ENCODE peak calls at places on chromosomes 16 and 17, in eight cellular contexts. D is CD8-positive, alpha-beta memory T cell; W is foreskin keratinocyte; M is PC-3; N is adrenal gland; E is Panc1; I is K562; Z is endodermal cell. X is an unnamed sample.

GRCh38 chr16:31201511-31202401 is 804 bp downstream of the PYCARD start:
- DNase-seq in D (peak), W (peak), M (no peak), N (no peak), E (no peak), I (peak), Z (peak), X (no peak)

GRCh38 chr16:14172200-14172805 is 101.2 kb downstream of the MRTFB start:
- DNase-seq in D (no peak), W (peak), M (peak), N (no peak), E (no peak), I (no peak), Z (no peak), X (no peak)

GRCh38 chr16:1786242-1787055 is 3.7 kb downstream of the NUBP2 start:
- DNase-seq in D (no peak), W (no peak), M (no peak), N (peak), E (no peak), I (no peak), Z (peak), X (no peak)

GRCh38 chr16:22754577-22754976 is 59.4 kb upstream of the HS3ST2 start:
- DNase-seq in D (no peak), W (no peak), M (no peak), N (no peak), E (no peak), I (no peak), Z (no peak), X (no peak)

GRCh38 chr16:6035161-6035560 is 937.6 kb upstream of the EEF2KMT start:
- DNase-seq in D (no peak), W (no peak), M (no peak), N (no peak), E (no peak), I (no peak), Z (no peak), X (no peak)

GRCh38 chr16:23950898-23951297 is 115.1 kb downstream of the PRKCB start:
- DNase-seq in D (no peak), W (no peak), M (no peak), N (no peak), E (no peak), I (no peak), Z (no peak), X (no peak)

GRCh38 chr16:66525396-66526180 is 24.3 kb downstream of the TK2 start:
- DNase-seq in D (no peak), W (no peak), M (no peak), N (no peak), E (no peak), I (no peak), Z (no peak), X (no peak)

GRCh38 chr16:3577302-3577752 is at the start of gene NLRC3:
- DNase-seq in D (peak), W (no peak), M (no peak), N (no peak), E (no peak), I (no peak), Z (no peak), X (no peak)

GRCh38 chr16:67528222-67528869 is at the start of gene RIPOR1:
- DNase-seq in D (peak), W (no peak), M (peak), N (peak), E (no peak), I (peak), Z (peak), X (peak)

GRCh38 chr16:8087597-8088279 is 502.6 kb downstream of the TMEM114 start:
- DNase-seq in D (no peak), W (no peak), M (no peak), N (no peak), E (no peak), I (no peak), Z (no peak), X (no peak)

GRCh38 chr17:60493847-60494321 is 32.2 kb downstream of the APPBP2 start:
- DNase-seq in D (no peak), W (no peak), M (no peak), N (no peak), E (no peak), I (no peak), Z (no peak), X (no peak)

GRCh38 chr16:62280556-62280955 is 244.3 kb upstream of the CDH8 start:
- DNase-seq in D (no peak), W (no peak), M (no peak), N (no peak), E (no peak), I (no peak), Z (no peak), X (no peak)

GRCh38 chr17:915416-916201 is 64.0 kb downstream of the NXN start:
- DNase-seq in D (no peak), W (peak), M (no peak), N (peak), E (no peak), I (no peak), Z (no peak), X (no peak)

GRCh38 chr17:70558821-70559220 is 389.5 kb downstream of the KCNJ2 start:
- DNase-seq in D (no peak), W (no peak), M (peak), N (no peak), E (no peak), I (no peak), Z (no peak), X (no peak)

GRCh38 chr17:77535435-77535834 is 394.7 kb downstream of the SEC14L1 start:
- DNase-seq in D (no peak), W (no peak), M (peak), N (no peak), E (no peak), I (no peak), Z (peak), X (peak)

GRCh38 chr16:57999366-57999970 is 1.0 kb downstream of the ZNF319 start:
- DNase-seq in D (no peak), W (no peak), M (no peak), N (no peak), E (no peak), I (no peak), Z (peak), X (no peak)

GRCh38 chr16:49755291-49755611 is 100.7 kb downstream of the ZNF423 start:
- DNase-seq in D (no peak), W (no peak), M (peak), N (no peak), E (no peak), I (peak), Z (no peak), X (no peak)

GRCh38 chr17:64502809-64503208 is 3.3 kb downstream of the DDX5 start:
- DNase-seq in D (no peak), W (no peak), M (no peak), N (no peak), E (no peak), I (no peak), Z (no peak), X (no peak)

GRCh38 chr17:31684901-31685300 is 174.1 kb downstream of the COPRS start:
- DNase-seq in D (no peak), W (no peak), M (no peak), N (no peak), E (no peak), I (no peak), Z (peak), X (no peak)

GRCh38 chr17:10234033-10234432 is 35.6 kb upstream of the GAS7 start:
- DNase-seq in D (no peak), W (no peak), M (no peak), N (no peak), E (no peak), I (no peak), Z (no peak), X (no peak)

GRCh38 chr17:10233157-10233556 is 34.8 kb upstream of the GAS7 start:
- DNase-seq in D (no peak), W (no peak), M (no peak), N (no peak), E (no peak), I (no peak), Z (no peak), X (no peak)
- H3K27ac ChIP-seq in D (no peak), W (no peak), M (no peak), N (no peak), E (no peak), I (no peak), Z (no peak), X (no peak)

DNA sequence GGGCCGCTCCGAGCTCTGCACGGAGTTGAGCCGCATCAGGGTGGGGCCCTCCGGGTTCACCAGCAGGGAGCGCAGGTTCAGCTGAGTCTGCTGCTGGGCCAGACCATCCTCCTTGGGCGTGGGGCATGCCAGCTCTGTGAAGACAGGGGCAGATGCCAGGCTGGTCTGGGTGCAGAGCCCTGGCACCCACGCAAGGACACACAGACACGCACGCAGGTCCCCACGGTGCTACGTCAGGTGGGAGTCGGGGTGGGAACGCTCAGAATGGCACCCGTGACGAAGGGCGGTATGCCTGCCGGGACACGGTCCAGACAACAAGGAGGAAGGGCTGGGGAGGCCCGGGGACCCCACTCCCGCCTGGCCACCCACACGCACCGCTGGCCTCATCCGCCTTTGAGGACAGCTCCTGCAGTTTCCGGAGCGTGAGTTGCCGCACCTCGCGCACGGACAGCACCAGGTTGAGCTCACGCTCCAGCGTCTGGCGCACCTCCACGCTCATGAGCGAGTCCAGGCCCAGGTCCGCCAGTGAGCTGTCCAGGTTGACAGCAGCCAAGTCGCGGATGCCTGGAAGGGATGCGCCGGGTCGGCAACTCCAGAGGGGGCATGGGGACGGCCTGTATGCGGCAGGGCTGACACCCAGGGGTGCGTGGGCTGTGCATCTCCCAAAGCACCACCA is 15.3 kb upstream of the DUS1L start:
- DNase-seq in D (no peak), W (no peak), M (no peak), N (no peak), E (no peak), I (no peak), Z (no peak), X (no peak)
- H3K27ac ChIP-seq in D (no peak), W (no peak), M (no peak), N (no peak), E (no peak), I (no peak), Z (no peak), X (no peak)

DNA sequence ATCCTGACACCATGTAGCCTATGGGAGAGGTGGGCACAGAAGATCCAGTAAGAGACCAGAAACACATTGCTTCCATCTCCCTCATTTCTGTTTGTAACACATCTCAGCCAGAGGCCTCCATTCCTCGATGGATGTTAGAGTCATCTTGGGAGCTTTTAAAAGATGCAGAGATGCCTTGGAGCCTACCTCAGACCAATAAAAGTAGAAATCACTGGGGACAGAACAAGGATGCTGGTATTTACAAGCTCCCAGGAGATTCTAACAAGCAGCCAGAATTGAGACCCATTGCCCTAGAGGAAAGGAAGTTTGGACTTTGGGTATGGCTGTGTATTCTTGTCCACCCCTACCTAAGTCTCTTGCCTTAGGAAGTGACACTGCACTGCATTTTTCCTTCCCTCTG is 40.8 kb downstream of the HS3ST3A1 start:
- DNase-seq in D (no peak), W (no peak), M (no peak), N (no peak), E (no peak), I (no peak), Z (no peak), X (no peak)
- H3K27ac ChIP-seq in D (no peak), W (no peak), M (no peak), N (no peak), E (no peak), I (no peak), Z (no peak), X (no peak)

GRCh38 chr17:80339731-80340456 is 75.1 kb upstream of the ENDOV start:
- DNase-seq in D (no peak), W (no peak), M (no peak), N (no peak), E (no peak), I (no peak), Z (no peak), X (no peak)
- H3K27ac ChIP-seq in D (no peak), W (no peak), M (no peak), N (no peak), E (no peak), I (no peak), Z (no peak), X (no peak)

X was measured in ascending aorta.